ENCODE peak calls at places on chromosomes 4 and X, in five cellular contexts. One of them, this sample, is unnamed.

GRCh38 chr4:3702084-3702521 is 64.1 kb upstream of the ADRA2C start:
- DNase-seq in HL-60: no peak
- DNase-seq in heart left ventricle: no peak
- DNase-seq in brain microvascular endothelial cell: no peak
- DNase-seq in NB4: no peak
- DNase-seq in this sample: no peak

GRCh38 chrX:113384628-113385027 is 544.0 kb upstream of the AMOT start:
- DNase-seq in HL-60: no peak
- DNase-seq in NB4: no peak
- DNase-seq in brain microvascular endothelial cell: no peak
- DNase-seq in heart left ventricle: peak; percentile 24
- DNase-seq in this sample: peak; percentile 0

GRCh38 chr4:23237771-23238170 is 545.0 kb downstream of the GBA3 start:
- DNase-seq in HL-60: no peak
- DNase-seq in brain microvascular endothelial cell: no peak
- DNase-seq in NB4: no peak
- DNase-seq in heart left ventricle: peak; percentile 52
- DNase-seq in this sample: no peak

GRCh38 chr4:99759346-99759984 is 57.2 kb upstream of the DAPP1 start:
- DNase-seq in HL-60: no peak
- DNase-seq in heart left ventricle: no peak
- DNase-seq in brain microvascular endothelial cell: no peak
- DNase-seq in NB4: no peak
- DNase-seq in this sample: no peak

GRCh38 chrX:31356501-31357263 is 284.8 kb upstream of the FTHL17 start:
- DNase-seq in HL-60: no peak
- DNase-seq in brain microvascular endothelial cell: no peak
- DNase-seq in heart left ventricle: no peak
- DNase-seq in NB4: no peak
- DNase-seq in this sample: no peak

GRCh38 chrX:97524997-97525396 is 641.3 kb downstream of the RPA4 start:
- DNase-seq in brain microvascular endothelial cell: peak; percentile 10
- DNase-seq in NB4: no peak
- DNase-seq in heart left ventricle: no peak
- DNase-seq in HL-60: no peak
- DNase-seq in this sample: no peak

GRCh38 chr4:21083413-21083812 is 383.2 kb downstream of the PACRGL start:
- DNase-seq in NB4: no peak
- DNase-seq in HL-60: no peak
- DNase-seq in brain microvascular endothelial cell: no peak
- DNase-seq in heart left ventricle: no peak
- DNase-seq in this sample: no peak

GRCh38 chrX:111095974-111096870 is at the start of gene PAK3:
- DNase-seq in brain microvascular endothelial cell: peak; percentile 7
- DNase-seq in HL-60: no peak
- DNase-seq in NB4: no peak
- DNase-seq in heart left ventricle: peak; percentile 29
- DNase-seq in this sample: no peak

GRCh38 chr4:2060578-2061207 is 1.6 kb downstream of the NAT8L start:
- DNase-seq in heart left ventricle: no peak
- DNase-seq in NB4: no peak
- DNase-seq in HL-60: no peak
- DNase-seq in brain microvascular endothelial cell: no peak
- DNase-seq in this sample: no peak

GRCh38 chr4:123892997-123893745 is 496.6 kb downstream of the SPRY1 start:
- DNase-seq in brain microvascular endothelial cell: no peak
- DNase-seq in NB4: no peak
- DNase-seq in HL-60: no peak
- DNase-seq in heart left ventricle: no peak
- DNase-seq in this sample: peak; percentile 31

GRCh38 chrX:38247051-38247450 is 26.4 kb upstream of the SRPX start:
- DNase-seq in brain microvascular endothelial cell: no peak
- DNase-seq in NB4: no peak
- DNase-seq in heart left ventricle: no peak
- DNase-seq in HL-60: no peak
- DNase-seq in this sample: no peak

GRCh38 chr4:18020145-18020670 is 1.3 kb downstream of the LCORL start:
- DNase-seq in brain microvascular endothelial cell: no peak
- DNase-seq in NB4: peak; percentile 66
- DNase-seq in heart left ventricle: no peak
- DNase-seq in HL-60: peak; percentile 31
- DNase-seq in this sample: no peak

GRCh38 chr4:147480502-147480890 is 401 bp upstream of the EDNRA start:
- DNase-seq in NB4: no peak
- DNase-seq in HL-60: no peak
- DNase-seq in brain microvascular endothelial cell: no peak
- DNase-seq in heart left ventricle: no peak
- DNase-seq in this sample: no peak

GRCh38 chr4:127856485-127857447 is 23.9 kb upstream of the PLK4 start:
- DNase-seq in heart left ventricle: no peak
- DNase-seq in brain microvascular endothelial cell: peak; percentile 78
- DNase-seq in NB4: no peak
- DNase-seq in HL-60: no peak
- DNase-seq in this sample: peak; percentile 81

GRCh38 chr4:109921384-109921808 is 8.7 kb downstream of the EGF start:
- DNase-seq in HL-60: no peak
- DNase-seq in heart left ventricle: no peak
- DNase-seq in brain microvascular endothelial cell: peak; percentile 88
- DNase-seq in NB4: no peak
- DNase-seq in this sample: peak; percentile 93

GRCh38 chr4:169142390-169142789 is 128.4 kb downstream of the SH3RF1 start:
- DNase-seq in NB4: no peak
- DNase-seq in HL-60: no peak
- DNase-seq in brain microvascular endothelial cell: no peak
- DNase-seq in heart left ventricle: no peak
- DNase-seq in this sample: no peak

GRCh38 chr4:7138223-7139166 is 53.8 kb upstream of the SORCS2 start:
- DNase-seq in NB4: no peak
- DNase-seq in brain microvascular endothelial cell: no peak
- DNase-seq in HL-60: no peak
- DNase-seq in heart left ventricle: no peak
- DNase-seq in this sample: no peak

GRCh38 chr4:184476660-184477059 is 2.3 kb upstream of the IRF2 start:
- DNase-seq in brain microvascular endothelial cell: no peak
- DNase-seq in HL-60: no peak
- DNase-seq in heart left ventricle: no peak
- DNase-seq in NB4: no peak
- DNase-seq in this sample: no peak

GRCh38 chrX:119236599-119237525 is 777 bp downstream of the PGRMC1 start:
- DNase-seq in heart left ventricle: peak; percentile 29
- DNase-seq in NB4: peak; percentile 32
- DNase-seq in HL-60: no peak
- DNase-seq in brain microvascular endothelial cell: peak; percentile 46
- DNase-seq in this sample: no peak

GRCh38 chr4:154084864-154085263 is 296.0 kb upstream of the SFRP2 start:
- DNase-seq in brain microvascular endothelial cell: no peak
- DNase-seq in NB4: no peak
- DNase-seq in heart left ventricle: no peak
- DNase-seq in HL-60: no peak
- DNase-seq in this sample: no peak

GRCh38 chrX:7159132-7159861 is 11.3 kb upstream of the PUDP start:
- DNase-seq in NB4: peak; percentile 77
- DNase-seq in heart left ventricle: no peak
- DNase-seq in brain microvascular endothelial cell: no peak
- DNase-seq in HL-60: no peak
- DNase-seq in this sample: peak; percentile 52

GRCh38 chrX:41381685-41382084 is 47.7 kb downstream of the DDX3X start:
- DNase-seq in NB4: peak; percentile 46
- DNase-seq in HL-60: no peak
- DNase-seq in heart left ventricle: no peak
- DNase-seq in brain microvascular endothelial cell: peak; percentile 80
- DNase-seq in this sample: peak; percentile 41

GRCh38 chr4:95362906-95363578 is 185.7 kb downstream of the UNC5C start:
- DNase-seq in heart left ventricle: no peak
- DNase-seq in HL-60: no peak
- DNase-seq in NB4: peak; percentile 49
- DNase-seq in brain microvascular endothelial cell: peak; percentile 6
- DNase-seq in this sample: no peak

DNA sequence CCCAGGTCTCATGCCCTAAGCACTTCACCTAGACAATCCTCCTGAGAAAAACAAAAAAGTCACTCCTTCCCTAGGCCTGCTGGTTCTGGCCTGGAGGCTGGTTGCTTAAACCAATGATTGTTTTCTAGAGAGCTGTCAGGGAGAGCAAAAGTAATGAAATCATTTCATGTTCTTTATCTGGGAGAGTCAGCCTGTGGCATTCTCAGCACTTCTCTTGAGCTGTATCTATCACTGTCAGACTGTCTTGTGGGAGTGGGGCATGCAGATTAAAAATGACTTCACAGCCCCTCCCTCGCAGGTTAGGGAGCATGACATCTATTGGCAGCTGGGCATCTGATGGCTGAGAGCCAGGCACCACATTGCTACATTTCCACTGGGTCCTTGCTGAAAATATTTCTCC is 20.4 kb upstream of the TMEM154 start:
- DNase-seq in heart left ventricle: no peak
- DNase-seq in HL-60: no peak
- DNase-seq in NB4: no peak
- DNase-seq in brain microvascular endothelial cell: no peak
- DNase-seq in this sample: no peak
- TF ChIP-seq CTCF in heart left ventricle: no peak
- TF ChIP-seq CTCF in HL-60: no peak
- TF ChIP-seq CTCF in NB4: no peak
- TF ChIP-seq CTCF in brain microvascular endothelial cell: no peak
- TF ChIP-seq CTCF in this sample: no peak

DNA sequence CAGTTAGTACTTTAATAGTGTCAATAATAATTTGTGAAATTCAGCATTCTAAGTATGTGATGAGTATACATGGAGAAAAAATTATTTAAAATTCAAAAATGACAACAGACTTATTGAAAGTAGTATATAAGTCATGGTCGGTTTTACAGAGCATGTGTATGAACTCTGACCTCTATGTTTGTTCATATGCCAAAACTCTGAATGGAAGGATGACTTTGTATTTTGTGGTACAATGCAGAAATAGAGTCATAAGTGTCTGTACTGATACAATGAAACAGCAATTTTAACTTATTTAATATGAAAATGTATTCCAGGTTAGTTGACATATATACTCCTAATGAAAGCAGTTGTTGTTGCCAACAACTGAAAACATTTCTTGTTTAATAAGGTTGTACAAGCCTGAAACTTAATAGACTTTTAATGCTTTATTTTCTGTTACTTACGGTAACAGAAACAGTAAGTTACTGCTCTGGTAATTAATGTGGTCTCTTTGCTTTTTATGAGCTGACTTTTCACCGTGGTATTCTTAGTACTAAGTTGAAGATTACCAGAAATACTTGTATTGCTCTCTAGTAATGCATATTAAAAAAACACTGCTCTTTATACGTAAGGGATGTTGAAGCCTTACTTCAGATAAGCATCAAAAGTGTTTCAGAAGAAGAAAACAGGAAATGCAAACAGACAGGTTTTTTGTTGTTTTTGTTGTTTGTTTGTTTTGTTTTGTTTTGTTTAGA is 1.9 kb downstream of the UBE2K start:
- DNase-seq in heart left ventricle: no peak
- DNase-seq in brain microvascular endothelial cell: no peak
- DNase-seq in HL-60: no peak
- DNase-seq in NB4: peak; percentile 63
- DNase-seq in this sample: no peak
- H3K4me3 ChIP-seq in heart left ventricle: peak overlapping the region; percentile 90
- H3K4me3 ChIP-seq in brain microvascular endothelial cell: peak overlapping the region; percentile 96
- H3K4me3 ChIP-seq in HL-60: peak overlapping the region; percentile 97
- H3K4me3 ChIP-seq in NB4: peak overlapping the region; percentile 83
- H3K4me3 ChIP-seq in this sample: peak overlapping the region; percentile 22

GRCh38 chr4:118756429-118756828 is 71.2 kb downstream of the METTL14 start:
- DNase-seq in NB4: no peak
- DNase-seq in heart left ventricle: no peak
- DNase-seq in brain microvascular endothelial cell: no peak
- DNase-seq in HL-60: no peak
- DNase-seq in this sample: no peak

GRCh38 chr4:118755438-118756226 is 70.4 kb downstream of the METTL14 start:
- DNase-seq in NB4: no peak
- DNase-seq in brain microvascular endothelial cell: no peak
- DNase-seq in HL-60: no peak
- DNase-seq in heart left ventricle: no peak
- DNase-seq in this sample: no peak

GRCh38 chr4:118758293-118758692 is 73.1 kb downstream of the METTL14 start:
- DNase-seq in NB4: no peak
- DNase-seq in HL-60: no peak
- DNase-seq in heart left ventricle: no peak
- DNase-seq in brain microvascular endothelial cell: no peak
- DNase-seq in this sample: no peak

GRCh38 chr4:118757761-118758213 is 72.6 kb downstream of the METTL14 start:
- DNase-seq in NB4: no peak
- DNase-seq in HL-60: no peak
- DNase-seq in heart left ventricle: no peak
- DNase-seq in brain microvascular endothelial cell: no peak
- DNase-seq in this sample: no peak

GRCh38 chr4:118756958-118757357 is 71.8 kb downstream of the METTL14 start:
- DNase-seq in brain microvascular endothelial cell: no peak
- DNase-seq in HL-60: no peak
- DNase-seq in heart left ventricle: no peak
- DNase-seq in NB4: no peak
- DNase-seq in this sample: no peak
- TF ChIP-seq CTCF in brain microvascular endothelial cell: no peak
- TF ChIP-seq CTCF in HL-60: no peak
- TF ChIP-seq CTCF in heart left ventricle: no peak
- TF ChIP-seq CTCF in NB4: no peak
- TF ChIP-seq CTCF in this sample: no peak

DNA sequence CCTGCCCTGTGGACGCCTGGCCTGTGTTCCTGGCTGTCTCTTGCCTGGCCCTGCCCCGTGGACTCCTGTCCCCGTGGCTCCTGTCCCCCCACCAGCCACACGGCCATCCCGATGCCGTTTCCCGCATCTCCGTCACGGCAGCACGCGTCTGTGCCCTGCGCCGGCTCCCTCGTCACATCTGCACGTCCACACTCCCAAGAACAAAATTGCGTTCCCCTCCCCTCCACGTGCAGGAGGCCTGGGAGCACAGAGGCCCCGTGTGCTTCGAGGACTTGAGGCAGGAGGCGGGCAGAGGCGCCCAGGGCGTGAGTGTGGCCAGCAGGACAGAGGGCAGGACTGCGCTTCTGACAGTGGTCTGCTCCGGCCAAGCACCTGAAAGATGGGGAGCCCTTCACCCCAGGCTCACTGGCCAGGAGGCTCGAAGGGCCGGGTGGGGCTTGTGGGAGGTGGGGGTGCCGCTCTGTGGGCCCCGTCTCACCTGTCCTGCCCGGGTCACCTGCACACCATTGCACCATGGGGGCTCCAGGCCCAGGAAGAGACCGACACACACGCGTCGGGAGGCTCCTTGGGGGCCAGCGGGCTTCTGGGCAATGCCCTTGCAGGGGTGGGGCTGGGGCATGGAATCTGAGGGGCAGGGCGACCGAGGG is 17.3 kb downstream of the FGFRL1 start:
- DNase-seq in NB4: no peak
- DNase-seq in HL-60: no peak
- DNase-seq in brain microvascular endothelial cell: no peak
- DNase-seq in heart left ventricle: no peak
- DNase-seq in this sample: no peak
- H3K4me3 ChIP-seq in NB4: no peak overlapping the region
- H3K4me3 ChIP-seq in HL-60: no peak overlapping the region
- H3K4me3 ChIP-seq in brain microvascular endothelial cell: no peak overlapping the region
- H3K4me3 ChIP-seq in heart left ventricle: no peak overlapping the region
- H3K4me3 ChIP-seq in this sample: no peak overlapping the region